ENCODE peak calls at places on chromosomes 6 and 20, in four cellular contexts. C is OCI-LY7, S is spleen, A is IMR-90. I is an unnamed sample.
A peak's percentile ranks its signal among the peaks of the same experiment; 100 is the strongest.

GRCh38 chr20:1964659-1965405 is 29.0 kb downstream of the PDYN start:
- DNase-seq in C (no peak), S (no peak), A (no peak), I (no peak)

GRCh38 chr6:52514514-52514913 is 62.3 kb downstream of the TRAM2 start:
- DNase-seq in C (no peak), S (no peak), A (peak; percentile 81), I (no peak)

GRCh38 chr6:157551041-157551832 is 170.2 kb downstream of the ZDHHC14 start:
- DNase-seq in C (no peak), S (no peak), A (no peak), I (no peak)

GRCh38 chr6:31877125-31877650 is 1.6 kb downstream of the SLC44A4 start:
- DNase-seq in C (no peak), S (no peak), A (no peak), I (no peak)

GRCh38 chr6:31906122-31906521 is 4.2 kb upstream of the ZBTB12 start:
- DNase-seq in C (no peak), S (peak; percentile 9), A (no peak), I (no peak)

GRCh38 chr6:158460602-158461092 is 99.2 kb upstream of the TMEM181 start:
- DNase-seq in C (no peak), S (no peak), A (peak; percentile 86), I (no peak)

GRCh38 chr20:33839591-33839990 is 28.4 kb downstream of the CHMP4B start:
- DNase-seq in C (no peak), S (no peak), A (no peak), I (no peak)

GRCh38 chr20:46928580-46929132 is 34.0 kb downstream of the EYA2 start:
- DNase-seq in C (no peak), S (no peak), A (peak; percentile 58), I (no peak)

GRCh38 chr20:57840504-57841296 is 130.9 kb upstream of the PMEPA1 start:
- DNase-seq in C (no peak), S (no peak), A (no peak), I (no peak)

GRCh38 chr6:20575691-20576451 is 41.6 kb downstream of the CDKAL1 start:
- DNase-seq in C (no peak), S (no peak), A (no peak), I (no peak)

GRCh38 chr6:128290221-128290620 is 230.2 kb downstream of the PTPRK start:
- DNase-seq in C (no peak), S (no peak), A (no peak), I (no peak)

GRCh38 chr6:128295670-128296069 is 224.7 kb downstream of the PTPRK start:
- DNase-seq in C (no peak), S (no peak), A (no peak), I (no peak)
- TF ChIP-seq CTCF in C (peak; percentile 9), S (no peak), A (peak; percentile 10), I (no peak)

DNA sequence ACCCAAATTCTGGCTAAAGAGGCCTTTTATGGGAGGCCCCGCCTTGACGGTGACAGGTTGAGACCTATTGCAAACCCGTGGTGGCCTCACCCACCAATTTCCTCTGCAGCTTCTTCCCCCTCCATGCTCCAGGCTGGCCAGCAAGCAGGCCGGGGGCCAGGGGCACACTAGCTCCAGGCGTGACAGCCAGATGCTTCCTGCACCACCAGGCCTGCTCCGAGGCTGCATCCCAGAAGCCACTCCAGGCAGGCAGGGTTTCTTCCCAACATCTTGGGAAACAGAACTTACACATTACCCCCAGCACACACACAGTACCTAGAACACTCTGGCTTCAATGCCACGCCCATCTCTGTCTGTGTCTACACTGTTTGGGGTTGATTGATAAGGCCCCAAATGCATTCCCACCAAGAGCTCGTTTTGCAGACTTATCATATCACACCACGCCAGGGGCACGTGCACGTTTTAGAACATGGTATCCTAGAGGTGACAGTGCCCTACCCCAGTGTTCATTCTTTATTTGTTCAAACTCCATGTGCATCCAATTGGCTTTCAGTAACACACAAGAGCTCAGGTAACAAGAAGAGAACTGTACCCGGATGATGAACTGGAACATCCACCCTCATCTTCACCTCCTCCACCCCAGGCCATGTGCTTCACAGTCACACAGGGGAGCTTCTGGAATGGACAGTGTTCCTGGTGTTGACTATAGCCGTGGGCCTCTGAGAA is 221.4 kb upstream of the RREB1 start:
- DNase-seq in C (no peak), S (peak; percentile 88), A (no peak), I (peak; percentile 74)
- H3K36me3 ChIP-seq in C (no peaks in the 10 kb centered on the region), S (no peaks in the 10 kb centered on the region), A (no peaks in the 10 kb centered on the region), I (no peaks in the 10 kb centered on the region)

GRCh38 chr6:44004625-44005506 is 122.4 kb downstream of the MRPL14 start:
- DNase-seq in C (peak; percentile 35), S (no peak), A (peak; percentile 33), I (peak; percentile 61)
- TF ChIP-seq CTCF in C (peak; percentile 56), S (no peak), A (peak; percentile 51), I (peak; percentile 29)

GRCh38 chr6:111862727-111863126 is 10.5 kb downstream of the FYN start:
- DNase-seq in C (no peak), S (no peak), A (no peak), I (no peak)
- H3K36me3 ChIP-seq in C (no peaks in the 10 kb centered on the region), S (peaks cover 5% of the 10 kb centered on the region), A (peaks cover 1% of the 10 kb centered on the region), I (no peaks in the 10 kb centered on the region)

GRCh38 chr6:165847407-165848098 is 184.5 kb upstream of the PDE10A start:
- DNase-seq in C (no peak), S (no peak), A (peak; percentile 89), I (no peak)

GRCh38 chr6:165852676-165853075 is 189.6 kb upstream of the PDE10A start:
- DNase-seq in C (no peak), S (no peak), A (no peak), I (no peak)

GRCh38 chr6:165850434-165851019 is 187.5 kb upstream of the PDE10A start:
- DNase-seq in C (peak; percentile 52), S (peak; percentile 89), A (peak; percentile 57), I (peak; percentile 85)

GRCh38 chr6:165848099-165848461 is 185.0 kb upstream of the PDE10A start:
- DNase-seq in C (no peak), S (no peak), A (no peak), I (no peak)

DNA sequence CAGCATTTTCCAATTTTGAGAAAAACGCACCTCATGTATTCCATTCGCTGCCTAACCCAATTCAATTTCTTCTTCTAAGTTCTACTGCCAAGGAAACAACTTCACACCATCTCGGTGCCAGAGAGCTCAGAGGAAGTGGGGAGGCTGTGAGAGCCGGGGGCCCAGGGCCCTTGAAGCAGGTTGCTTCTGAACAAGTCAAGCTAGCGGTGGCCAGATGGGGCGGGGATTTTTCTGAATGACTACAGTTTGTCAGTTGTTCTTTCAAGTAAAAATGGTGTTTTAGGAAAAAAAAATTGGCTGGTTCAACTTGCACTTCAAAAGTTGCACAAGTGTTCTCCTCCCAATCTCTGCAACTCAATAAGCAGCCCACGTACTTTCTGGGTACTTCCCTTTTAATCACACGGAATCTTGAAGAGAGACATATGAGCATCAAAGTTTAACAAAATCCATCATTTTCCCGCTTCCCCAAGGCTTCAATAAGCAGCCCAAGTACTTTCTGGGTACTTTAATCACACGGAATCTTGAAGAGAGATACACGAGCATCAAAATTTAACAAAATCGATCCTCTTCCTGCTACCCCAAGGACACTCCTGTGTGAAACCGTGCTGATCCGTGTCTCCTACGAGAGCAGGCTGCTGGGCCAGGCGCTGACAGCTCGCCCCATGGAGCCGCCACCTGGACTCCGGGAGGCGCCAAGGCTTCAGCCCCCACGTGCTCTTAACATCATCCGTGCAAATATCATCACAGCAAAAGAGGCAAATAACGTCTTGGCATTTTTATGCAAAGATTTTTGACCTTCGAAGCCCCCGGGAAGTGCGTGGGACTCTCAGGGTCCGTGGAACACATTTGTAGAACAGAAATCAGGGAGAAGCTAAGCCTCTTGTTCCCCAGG is 186.7 kb upstream of the PDE10A start:
- DNase-seq in C (no peak), S (no peak), A (no peak), I (no peak)
- TF ChIP-seq CTCF in C (no peak), S (no peak), A (no peak), I (no peak)

DNA sequence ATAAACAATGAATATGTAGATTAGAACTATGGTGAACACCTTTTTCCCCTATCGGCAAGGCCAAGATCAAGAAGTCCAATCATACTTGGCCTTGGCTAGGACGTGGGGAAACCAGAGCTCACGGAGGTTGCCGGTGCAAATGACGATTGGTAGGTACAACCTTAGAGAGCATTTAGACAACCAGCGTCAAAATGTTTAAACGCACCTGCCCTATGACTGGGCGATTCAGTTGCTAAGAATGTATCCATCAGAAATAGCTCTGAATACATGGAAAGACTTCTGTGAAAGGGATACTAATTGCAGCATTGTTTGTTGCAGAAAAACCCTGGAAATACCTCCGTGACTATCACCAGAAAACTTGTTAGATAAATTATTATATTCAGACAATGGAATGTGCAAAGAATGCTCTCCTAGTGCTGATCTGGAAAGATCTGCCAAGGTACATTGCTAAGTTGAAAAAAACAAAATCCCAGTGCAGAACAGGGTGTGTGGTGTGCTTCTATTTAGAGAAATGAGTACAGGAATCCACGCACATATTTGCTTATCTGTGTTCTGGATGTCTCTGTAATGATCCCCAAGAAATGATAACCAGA is 48.0 kb upstream of the PTPN1 start:
- DNase-seq in C (no peak), S (no peak), A (peak; percentile 27), I (no peak)
- H3K36me3 ChIP-seq in C (no peaks in the 10 kb centered on the region), S (no peaks in the 10 kb centered on the region), A (no peaks in the 10 kb centered on the region), I (no peaks in the 10 kb centered on the region)

GRCh38 chr6:104704191-104704590 is 155.5 kb downstream of the HACE1 start:
- DNase-seq in C (no peak), S (no peak), A (no peak), I (no peak)

GRCh38 chr6:104702126-104702841 is 157.4 kb downstream of the HACE1 start:
- DNase-seq in C (no peak), S (no peak), A (no peak), I (no peak)

GRCh38 chr6:104700371-104701185 is 159.1 kb downstream of the HACE1 start:
- DNase-seq in C (no peak), S (no peak), A (no peak), I (no peak)

GRCh38 chr6:104699598-104700329 is 160.0 kb downstream of the HACE1 start:
- DNase-seq in C (no peak), S (no peak), A (no peak), I (no peak)

DNA sequence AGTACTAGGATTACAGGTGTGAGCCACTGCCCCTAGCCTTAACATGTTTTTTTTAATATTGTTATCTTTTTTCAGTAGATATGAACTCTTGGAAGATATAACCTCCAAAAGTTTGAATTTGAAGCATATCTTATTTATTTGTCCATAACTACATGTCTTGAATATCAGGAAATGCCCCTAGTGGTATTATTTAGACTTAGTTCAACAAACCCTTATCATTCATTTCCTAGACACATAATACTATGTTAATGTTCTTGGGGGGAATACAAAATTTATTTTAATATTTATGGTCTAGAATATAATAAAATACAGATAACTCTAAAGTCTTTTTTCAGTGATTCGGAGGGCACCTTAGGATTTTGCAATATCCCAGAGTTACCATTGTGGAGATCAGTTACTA is 160.7 kb downstream of the HACE1 start:
- DNase-seq in C (no peak), S (no peak), A (no peak), I (no peak)
- TF ChIP-seq CTCF in C (peak; percentile 50), S (no peak), A (no peak), I (no peak)

GRCh38 chr6:87222676-87223075 is 67.3 kb downstream of the ZNF292 start:
- DNase-seq in C (no peak), S (no peak), A (no peak), I (no peak)
- H3K36me3 ChIP-seq in C (peaks cover 83% of the 10 kb centered on the region), S (peaks cover 94% of the 10 kb centered on the region), A (peaks cover 17% of the 10 kb centered on the region), I (peaks cover 44% of the 10 kb centered on the region)

I was measured in upper lobe of right lung.